ENCODE peak calls at places on chromosomes 4 and X, in nine cellular contexts. N is cardiac muscle cell, R is chondrocyte, Y is cardiac fibroblast, E is GM12865, P is NB4, B is Peyer's patch, K is HFFc6, L is pancreas. T is an unnamed sample.
A peak's percentile ranks its signal among the peaks of the same experiment; 100 is the strongest.

GRCh38 chr4:24666316-24666715 is 82.0 kb upstream of the DHX15 start:
- DNase-seq in N (no peak), R (no peak), Y (no peak), E (no peak), P (no peak), B (no peak), K (no peak), L (no peak), T (no peak)

GRCh38 chr4:94880976-94881375 is 123.2 kb downstream of the BMPR1B start:
- DNase-seq in N (no peak), R (no peak), Y (no peak), E (no peak), P (no peak), B (no peak), K (no peak), L (no peak), T (no peak)

GRCh38 chr4:172927096-172927495 is 241.5 kb upstream of the GALNT7 start:
- DNase-seq in N (no peak), R (no peak), Y (no peak), E (no peak), P (no peak), B (no peak), K (no peak), L (no peak), T (no peak)

GRCh38 chr4:184952522-184952921 is 65.8 kb upstream of the HELT start:
- DNase-seq in N (no peak), R (no peak), Y (no peak), E (no peak), P (no peak), B (no peak), K (no peak), L (no peak), T (no peak)

GRCh38 chr4:122776916-122777315 is 44.4 kb downstream of the BBS12 start:
- DNase-seq in N (no peak), R (no peak), Y (peak; percentile 44), E (no peak), P (no peak), B (peak; percentile 56), K (no peak), L (no peak), T (no peak)

GRCh38 chr4:92387459-92388069 is 83.8 kb downstream of the GRID2 start:
- DNase-seq in N (peak; percentile 70), R (no peak), Y (peak; percentile 71), E (peak; percentile 54), P (peak; percentile 52), B (no peak), K (peak; percentile 2), L (no peak), T (peak; percentile 1)

GRCh38 chr4:168411318-168412150 is 68.8 kb downstream of the DDX60L start:
- DNase-seq in N (no peak), R (no peak), Y (peak; percentile 30), E (no peak), P (peak; percentile 61), B (no peak), K (no peak), L (no peak), T (no peak)

GRCh38 chrX:2697306-2697705 is 6.2 kb downstream of the CD99 start:
- DNase-seq in N (no peak), R (no peak), Y (no peak), E (no peak), P (peak; percentile 16), B (no peak), K (no peak), L (no peak), T (no peak)

GRCh38 chrX:136065044-136065671 is 79.9 kb downstream of the SLC9A6 start:
- DNase-seq in N (peak; percentile 5), R (no peak), Y (peak; percentile 64), E (no peak), P (peak; percentile 6), B (peak; percentile 55), K (no peak), L (no peak), T (no peak)

GRCh38 chr4:16977081-16977480 is 78.6 kb upstream of the LDB2 start:
- DNase-seq in N (no peak), R (no peak), Y (no peak), E (no peak), P (no peak), B (no peak), K (no peak), L (no peak), T (no peak)

GRCh38 chr4:38753021-38753806 is 29.6 kb downstream of the TLR10 start:
- DNase-seq in N (peak; percentile 96), R (no peak), Y (peak; percentile 99), E (no peak), P (peak; percentile 62), B (peak; percentile 67), K (peak; percentile 96), L (peak; percentile 42), T (peak; percentile 96)

GRCh38 chr4:26171953-26172352 is 148.9 kb upstream of the RBPJ start:
- DNase-seq in N (no peak), R (no peak), Y (peak; percentile 64), E (no peak), P (no peak), B (no peak), K (peak; percentile 68), L (no peak), T (no peak)

GRCh38 chr4:67393699-67394281 is 151.5 kb downstream of the CENPC start:
- DNase-seq in N (peak; percentile 76), R (no peak), Y (peak; percentile 58), E (peak; percentile 58), P (peak; percentile 55), B (no peak), K (peak; percentile 11), L (no peak), T (peak; percentile 15)

GRCh38 chrX:68693481-68694410 is 46.3 kb downstream of the STARD8 start:
- DNase-seq in N (peak; percentile 82), R (no peak), Y (peak; percentile 73), E (peak; percentile 13), P (peak; percentile 90), B (peak; percentile 71), K (peak; percentile 28), L (peak; percentile 83), T (peak; percentile 22)

GRCh38 chr4:126610933-126611332 is 1021.8 kb upstream of the INTU start:
- DNase-seq in N (no peak), R (no peak), Y (no peak), E (no peak), P (no peak), B (no peak), K (no peak), L (no peak), T (no peak)

GRCh38 chr4:92305878-92306520 is 2.2 kb downstream of the GRID2 start:
- DNase-seq in N (peak; percentile 37), R (no peak), Y (no peak), E (no peak), P (no peak), B (no peak), K (no peak), L (no peak), T (no peak)

GRCh38 chr4:7109169-7109568 is 41.3 kb upstream of the GRPEL1 start:
- DNase-seq in N (no peak), R (no peak), Y (no peak), E (no peak), P (no peak), B (no peak), K (no peak), L (no peak), T (no peak)

GRCh38 chr4:186058253-186058979 is 10.5 kb upstream of the TLR3 start:
- DNase-seq in N (no peak), R (no peak), Y (no peak), E (peak; percentile 86), P (peak; percentile 41), B (no peak), K (no peak), L (no peak), T (no peak)

GRCh38 chr4:57639566-57640328 is 529.6 kb upstream of the IGFBP7 start:
- DNase-seq in N (no peak), R (no peak), Y (no peak), E (no peak), P (no peak), B (no peak), K (no peak), L (no peak), T (no peak)

GRCh38 chrX:35562395-35562794 is 235.7 kb upstream of the MAGEB16 start:
- DNase-seq in N (no peak), R (no peak), Y (no peak), E (no peak), P (no peak), B (no peak), K (no peak), L (no peak), T (no peak)
- TF ChIP-seq CTCF in N (no peak), R (no peak), Y (no peak), E (no peak), P (no peak), B (no peak), K (no peak), L (no peak), T (no peak)

DNA sequence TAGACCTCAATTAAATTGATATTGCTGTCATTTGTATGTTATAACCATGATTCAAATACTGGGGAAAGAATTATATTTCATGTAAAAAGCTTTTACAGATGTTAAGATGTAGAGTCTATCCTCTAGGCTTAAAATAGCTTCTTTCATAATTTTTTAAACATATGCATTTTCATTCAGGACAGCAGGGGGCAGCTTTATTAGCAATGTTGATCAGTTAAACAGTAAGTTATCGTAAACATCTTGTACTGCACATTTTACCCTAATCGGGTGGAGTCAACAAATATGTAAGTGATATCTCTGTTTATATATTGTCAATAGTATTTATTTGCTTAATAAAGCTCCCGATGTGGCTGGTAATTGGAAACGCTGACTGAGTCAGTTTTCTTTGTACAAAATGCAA is 142.5 kb upstream of the MED14 start:
- DNase-seq in N (no peak), R (no peak), Y (peak; percentile 36), E (peak; percentile 35), P (peak; percentile 31), B (no peak), K (no peak), L (no peak), T (no peak)
- TF ChIP-seq CTCF in N (peak; percentile 45), R (peak; percentile 78), Y (peak; percentile 34), E (peak; percentile 23), P (peak; percentile 7), B (no peak), K (peak; percentile 73), L (peak; percentile 27), T (peak; percentile 51)

GRCh38 chr4:3496021-3496420 is 32.9 kb downstream of the DOK7 start:
- DNase-seq in N (no peak), R (no peak), Y (no peak), E (no peak), P (no peak), B (no peak), K (no peak), L (no peak), T (no peak)
- TF ChIP-seq CTCF in N (no peak), R (no peak), Y (no peak), E (no peak), P (no peak), B (no peak), K (no peak), L (no peak), T (no peak)

DNA sequence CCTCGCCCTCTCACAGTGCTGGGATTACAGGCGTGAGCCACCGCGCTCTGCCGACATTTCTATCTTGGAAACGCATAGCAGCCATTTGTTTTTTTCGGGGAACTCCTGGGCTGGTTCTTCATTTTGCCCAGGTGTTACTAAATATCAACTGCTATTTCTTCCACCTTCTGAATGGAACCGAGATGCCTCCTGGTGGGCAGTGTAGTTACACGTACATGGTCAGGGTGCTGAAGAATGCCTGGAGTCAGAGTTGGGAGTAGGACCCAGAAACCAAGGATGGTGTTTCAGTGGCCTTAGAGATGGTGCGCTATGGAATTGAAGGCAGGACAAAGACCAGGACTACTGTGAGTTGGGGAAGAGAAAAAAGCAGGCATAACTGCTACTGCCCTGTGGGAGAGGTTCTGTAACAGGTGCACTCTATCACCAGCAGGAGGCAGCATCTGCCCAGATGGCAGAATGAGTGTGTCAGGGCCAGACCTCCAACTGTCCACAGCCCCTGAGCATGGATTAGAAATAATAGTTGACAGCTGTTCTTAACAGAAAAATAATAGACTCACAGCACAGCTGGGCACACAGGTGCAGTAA is 81.7 kb downstream of the ZC4H2 start:
- DNase-seq in N (peak; percentile 56), R (no peak), Y (peak; percentile 0), E (peak; percentile 54), P (peak; percentile 44), B (peak; percentile 62), K (no peak), L (no peak), T (no peak)
- TF ChIP-seq CTCF in N (no peak), R (peak; percentile 72), Y (peak; percentile 52), E (peak; percentile 63), P (peak; percentile 67), B (no peak), K (peak; percentile 69), L (peak; percentile 32), T (peak; percentile 7)